ENCODE peak calls at places on chromosomes 1 and 21, in five cellular contexts. One of them, this sample, is unnamed.

GRCh38 chr1:232084584-232085223 is 458.1 kb downstream of the DISC1 start:
- DNase-seq in GM12878: no peak
- DNase-seq in SK-N-SH: no peak
- DNase-seq in K562: no peak
- DNase-seq in HL-60: no peak
- DNase-seq in this sample: peak

GRCh38 chr1:115507256-115507589 is 134.5 kb upstream of the VANGL1 start:
- DNase-seq in GM12878: no peak
- DNase-seq in SK-N-SH: peak
- DNase-seq in K562: peak
- DNase-seq in HL-60: no peak
- DNase-seq in this sample: peak

GRCh38 chr1:12539705-12540579 is 78.1 kb downstream of the DHRS3 start:
- DNase-seq in GM12878: no peak
- DNase-seq in SK-N-SH: no peak
- DNase-seq in K562: peak
- DNase-seq in HL-60: no peak
- DNase-seq in this sample: peak

GRCh38 chr1:207407655-207408256 is 46.4 kb upstream of the CR2 start:
- DNase-seq in GM12878: no peak
- DNase-seq in SK-N-SH: no peak
- DNase-seq in K562: no peak
- DNase-seq in HL-60: peak
- DNase-seq in this sample: no peak

GRCh38 chr1:109185990-109186703 is 27.6 kb upstream of the SARS1 start:
- DNase-seq in GM12878: no peak
- DNase-seq in SK-N-SH: no peak
- DNase-seq in K562: no peak
- DNase-seq in HL-60: no peak
- DNase-seq in this sample: no peak

GRCh38 chr1:10031461-10031860 is 1.3 kb upstream of the UBE4B start:
- DNase-seq in GM12878: no peak
- DNase-seq in SK-N-SH: no peak
- DNase-seq in K562: no peak
- DNase-seq in HL-60: no peak
- DNase-seq in this sample: no peak

GRCh38 chr1:155082941-155083541 is 4.4 kb downstream of the EFNA3 start:
- DNase-seq in GM12878: no peak
- DNase-seq in SK-N-SH: no peak
- DNase-seq in K562: no peak
- DNase-seq in HL-60: no peak
- DNase-seq in this sample: no peak

GRCh38 chr21:28324690-28325089 is 668.0 kb downstream of the LTN1 start:
- DNase-seq in GM12878: no peak
- DNase-seq in SK-N-SH: no peak
- DNase-seq in K562: no peak
- DNase-seq in HL-60: no peak
- DNase-seq in this sample: no peak

GRCh38 chr1:62024690-62025089 is 170.0 kb upstream of the L1TD1 start:
- DNase-seq in GM12878: no peak
- DNase-seq in SK-N-SH: no peak
- DNase-seq in K562: no peak
- DNase-seq in HL-60: no peak
- DNase-seq in this sample: no peak

GRCh38 chr1:39788758-39789570 is at the start of gene BMP8B:
- DNase-seq in GM12878: no peak
- DNase-seq in SK-N-SH: peak
- DNase-seq in K562: peak
- DNase-seq in HL-60: no peak
- DNase-seq in this sample: peak

GRCh38 chr1:177800386-177801058 is 169.3 kb downstream of the SEC16B start:
- DNase-seq in GM12878: peak
- DNase-seq in SK-N-SH: no peak
- DNase-seq in K562: no peak
- DNase-seq in HL-60: no peak
- DNase-seq in this sample: no peak

GRCh38 chr1:153375511-153375910 is at the start of gene S100A12:
- DNase-seq in GM12878: no peak
- DNase-seq in SK-N-SH: no peak
- DNase-seq in K562: no peak
- DNase-seq in HL-60: peak
- DNase-seq in this sample: no peak

GRCh38 chr1:216910081-216910840 is 187.0 kb upstream of the ESRRG start:
- DNase-seq in GM12878: no peak
- DNase-seq in SK-N-SH: no peak
- DNase-seq in K562: no peak
- DNase-seq in HL-60: no peak
- DNase-seq in this sample: no peak

GRCh38 chr1:1355376-1355775 is 3.0 kb downstream of the MXRA8 start:
- DNase-seq in GM12878: no peak
- DNase-seq in SK-N-SH: peak
- DNase-seq in K562: no peak
- DNase-seq in HL-60: no peak
- DNase-seq in this sample: peak

GRCh38 chr1:57424231-57425027 is 569 bp upstream of the DAB1 start:
- DNase-seq in GM12878: no peak
- DNase-seq in SK-N-SH: peak
- DNase-seq in K562: peak
- DNase-seq in HL-60: no peak
- DNase-seq in this sample: no peak

GRCh38 chr21:14361958-14362357 is 21.0 kb downstream of the HSPA13 start:
- DNase-seq in GM12878: no peak
- DNase-seq in SK-N-SH: no peak
- DNase-seq in K562: no peak
- DNase-seq in HL-60: peak
- DNase-seq in this sample: no peak

GRCh38 chr1:159815926-159816325 is 10.7 kb upstream of the SLAMF8 start:
- DNase-seq in GM12878: no peak
- DNase-seq in SK-N-SH: no peak
- DNase-seq in K562: no peak
- DNase-seq in HL-60: no peak
- DNase-seq in this sample: no peak

GRCh38 chr1:8520483-8520966 is 202.6 kb downstream of the SLC45A1 start:
- DNase-seq in GM12878: no peak
- DNase-seq in SK-N-SH: no peak
- DNase-seq in K562: peak
- DNase-seq in HL-60: no peak
- DNase-seq in this sample: no peak

GRCh38 chr1:235721982-235722381 is 72.4 kb upstream of the GNG4 start:
- DNase-seq in GM12878: no peak
- DNase-seq in SK-N-SH: no peak
- DNase-seq in K562: no peak
- DNase-seq in HL-60: no peak
- DNase-seq in this sample: no peak

GRCh38 chr1:235722858-235723257 is 73.3 kb upstream of the GNG4 start:
- DNase-seq in GM12878: no peak
- DNase-seq in SK-N-SH: no peak
- DNase-seq in K562: no peak
- DNase-seq in HL-60: no peak
- DNase-seq in this sample: no peak

GRCh38 chr1:235725493-235725892 is 75.9 kb upstream of the GNG4 start:
- DNase-seq in GM12878: no peak
- DNase-seq in SK-N-SH: no peak
- DNase-seq in K562: no peak
- DNase-seq in HL-60: no peak
- DNase-seq in this sample: no peak

GRCh38 chr1:235724716-235725115 is 75.1 kb upstream of the GNG4 start:
- DNase-seq in GM12878: no peak
- DNase-seq in SK-N-SH: no peak
- DNase-seq in K562: no peak
- DNase-seq in HL-60: no peak
- DNase-seq in this sample: no peak

GRCh38 chr1:235720544-235720943 is 71.0 kb upstream of the GNG4 start:
- DNase-seq in GM12878: no peak
- DNase-seq in SK-N-SH: no peak
- DNase-seq in K562: no peak
- DNase-seq in HL-60: no peak
- DNase-seq in this sample: no peak
- TF ChIP-seq GABPA in GM12878: no peak
- TF ChIP-seq GABPA in SK-N-SH: no peak
- TF ChIP-seq GABPA in K562: no peak
- TF ChIP-seq GABPA in HL-60: no peak
- TF ChIP-seq GABPA in this sample: no peak

GRCh38 chr1:175882192-175882591 is 138.8 kb upstream of the TNR start:
- DNase-seq in GM12878: no peak
- DNase-seq in SK-N-SH: no peak
- DNase-seq in K562: no peak
- DNase-seq in HL-60: no peak
- DNase-seq in this sample: no peak

GRCh38 chr1:175884369-175884768 is 141.0 kb upstream of the TNR start:
- DNase-seq in GM12878: no peak
- DNase-seq in SK-N-SH: no peak
- DNase-seq in K562: no peak
- DNase-seq in HL-60: no peak
- DNase-seq in this sample: no peak

GRCh38 chr1:175887981-175888428 is 144.6 kb upstream of the TNR start:
- DNase-seq in GM12878: no peak
- DNase-seq in SK-N-SH: peak
- DNase-seq in K562: peak
- DNase-seq in HL-60: peak
- DNase-seq in this sample: peak

GRCh38 chr1:175887521-175887920 is 144.1 kb upstream of the TNR start:
- DNase-seq in GM12878: no peak
- DNase-seq in SK-N-SH: peak
- DNase-seq in K562: no peak
- DNase-seq in HL-60: no peak
- DNase-seq in this sample: no peak

DNA sequence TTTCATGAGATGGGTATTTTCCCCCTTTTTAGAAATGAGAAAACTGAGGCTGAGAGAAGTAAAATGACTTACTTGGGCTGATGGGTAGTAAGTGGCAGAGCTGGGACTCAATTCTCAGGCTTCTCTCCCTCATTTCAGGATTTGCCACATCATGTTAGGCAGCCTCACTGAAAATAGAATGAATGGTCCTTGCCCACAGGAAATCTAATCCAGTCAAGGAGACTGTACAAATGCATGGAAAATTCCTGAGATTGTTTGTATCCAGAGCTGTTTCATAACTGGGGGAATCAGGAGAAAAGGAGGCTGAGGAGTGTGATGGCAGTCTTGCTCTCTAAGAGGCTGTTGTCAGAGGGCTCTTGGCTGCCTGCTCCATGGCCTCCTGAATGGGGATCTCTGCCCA is 141.9 kb upstream of the TNR start:
- DNase-seq in GM12878: no peak
- DNase-seq in SK-N-SH: no peak
- DNase-seq in K562: no peak
- DNase-seq in HL-60: no peak
- DNase-seq in this sample: no peak
- TF ChIP-seq GABPA in GM12878: no peak
- TF ChIP-seq GABPA in SK-N-SH: no peak
- TF ChIP-seq GABPA in K562: no peak
- TF ChIP-seq GABPA in HL-60: no peak
- TF ChIP-seq GABPA in this sample: no peak

DNA sequence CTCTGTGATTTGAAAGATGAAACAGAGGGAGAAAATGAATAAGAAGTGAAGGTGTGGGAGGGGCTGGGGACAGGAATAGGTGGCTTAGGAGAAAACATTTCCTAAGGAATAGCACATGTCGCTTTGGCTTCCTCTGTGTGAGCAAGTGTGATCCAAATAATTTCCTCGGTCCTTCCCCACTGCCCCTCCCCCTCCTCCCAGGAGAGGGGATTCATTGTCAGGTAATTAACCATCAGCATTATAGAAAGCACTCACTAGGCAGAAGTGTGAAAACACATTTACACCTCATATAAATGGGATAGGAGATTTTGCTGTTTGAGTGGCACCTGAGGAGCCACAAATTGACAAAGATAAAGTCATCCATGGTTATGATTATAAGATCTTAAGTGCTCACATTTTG is 105.6 kb downstream of the NUF2 start:
- DNase-seq in GM12878: no peak
- DNase-seq in SK-N-SH: no peak
- DNase-seq in K562: no peak
- DNase-seq in HL-60: no peak
- DNase-seq in this sample: no peak
- TF ChIP-seq GABPA in GM12878: no peak
- TF ChIP-seq GABPA in SK-N-SH: no peak
- TF ChIP-seq GABPA in K562: no peak
- TF ChIP-seq GABPA in HL-60: no peak
- TF ChIP-seq GABPA in this sample: no peak

GRCh38 chr1:235313931-235314678 is 13.9 kb downstream of the ARID4B start:
- DNase-seq in GM12878: no peak
- DNase-seq in SK-N-SH: no peak
- DNase-seq in K562: no peak
- DNase-seq in HL-60: no peak
- DNase-seq in this sample: no peak
- TF ChIP-seq GABPA in GM12878: no peak
- TF ChIP-seq GABPA in SK-N-SH: no peak
- TF ChIP-seq GABPA in K562: no peak
- TF ChIP-seq GABPA in HL-60: no peak
- TF ChIP-seq GABPA in this sample: no peak

GRCh38 chr1:45685308-45686080 is 839 bp downstream of the GPBP1L1 start:
- DNase-seq in GM12878: no peak
- DNase-seq in SK-N-SH: no peak
- DNase-seq in K562: peak
- DNase-seq in HL-60: peak
- DNase-seq in this sample: no peak
- TF ChIP-seq GABPA in GM12878: no peak
- TF ChIP-seq GABPA in SK-N-SH: no peak
- TF ChIP-seq GABPA in K562: no peak
- TF ChIP-seq GABPA in HL-60: no peak
- TF ChIP-seq GABPA in this sample: no peak

DNA sequence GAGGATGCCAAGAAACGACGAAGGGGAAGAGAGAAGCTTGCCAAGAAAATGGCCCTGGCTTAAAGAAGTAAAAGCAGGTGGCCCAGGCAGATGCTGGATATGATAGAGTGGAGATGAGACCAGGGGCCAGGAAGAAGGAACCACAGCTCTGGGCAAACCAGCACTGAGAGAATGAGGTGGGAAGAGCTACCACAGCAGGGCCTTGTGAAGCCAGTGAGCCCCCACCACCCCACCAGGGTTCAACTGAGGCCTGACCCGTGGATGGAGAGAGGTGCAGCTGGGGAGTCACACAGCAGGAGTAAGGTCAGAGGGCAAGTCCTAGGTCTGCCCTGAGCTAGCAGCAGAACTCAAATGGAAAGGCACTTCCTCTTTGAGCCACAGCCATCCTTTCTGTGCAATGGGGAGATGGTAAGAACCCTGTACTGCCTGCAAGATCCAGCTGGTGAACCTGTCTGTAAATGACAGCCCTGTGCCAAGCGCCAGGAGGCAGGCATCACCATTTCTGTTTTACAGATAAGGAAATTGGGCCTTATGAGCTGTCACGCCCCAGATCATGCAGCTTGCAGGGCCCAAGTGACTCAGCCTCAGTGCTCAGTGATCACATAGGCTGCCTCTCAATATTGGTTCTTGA is 8.5 kb downstream of the SH3BGRL3 start:
- DNase-seq in GM12878: no peak
- DNase-seq in SK-N-SH: no peak
- DNase-seq in K562: peak
- DNase-seq in HL-60: peak
- DNase-seq in this sample: no peak
- TF ChIP-seq GABPA in GM12878: no peak
- TF ChIP-seq GABPA in SK-N-SH: no peak
- TF ChIP-seq GABPA in K562: no peak
- TF ChIP-seq GABPA in HL-60: no peak
- TF ChIP-seq GABPA in this sample: no peak

GRCh38 chr1:41466146-41466545 is 18.3 kb downstream of the EDN2 start:
- DNase-seq in GM12878: no peak
- DNase-seq in SK-N-SH: no peak
- DNase-seq in K562: no peak
- DNase-seq in HL-60: no peak
- DNase-seq in this sample: no peak
- TF ChIP-seq GABPA in GM12878: no peak
- TF ChIP-seq GABPA in SK-N-SH: no peak
- TF ChIP-seq GABPA in K562: no peak
- TF ChIP-seq GABPA in HL-60: no peak
- TF ChIP-seq GABPA in this sample: no peak